ENCODE peak calls at places on chromosomes 3 and 15, in seven cellular contexts. K, W, F, O, R, U and P are unnamed samples.

GRCh38 chr3:53231532-53232511 is 24.0 kb downstream of the TKT start:
- DNase-seq in U (no peak), K (no peak), F (no peak), O (no peak), R (no peak), W (no peak), P (no peak)

GRCh38 chr15:49047456-49047855 is 1.2 kb upstream of the SECISBP2L start:
- DNase-seq in F (no peak), U (no peak), R (no peak), K (no peak), O (no peak), W (no peak), P (no peak)

GRCh38 chr3:112785321-112786001 is 61.2 kb downstream of the CD200R1L start:
- DNase-seq in K (no peak), F (no peak), R (no peak), U (no peak), W (no peak), O (no peak), P (no peak)

GRCh38 chr3:86978111-86978528 is 12.8 kb downstream of the VGLL3 start:
- DNase-seq in W (no peak), U (peak), K (no peak), R (no peak), O (peak), F (no peak), P (no peak)

GRCh38 chr3:78287085-78287484 is 1247.2 kb downstream of the ROBO2 start:
- DNase-seq in O (no peak), R (no peak), U (no peak), W (no peak), K (no peak), F (no peak), P (no peak)

GRCh38 chr3:66195347-66195783 is 25.4 kb upstream of the SLC25A26 start:
- DNase-seq in R (no peak), W (no peak), F (peak), K (peak), U (peak), O (peak), P (peak)

GRCh38 chr15:44064706-44065105 is 130.4 kb downstream of the FRMD5 start:
- DNase-seq in K (no peak), O (peak), U (no peak), F (no peak), W (no peak), R (no peak), P (no peak)

GRCh38 chr3:155217591-155217990 is 75.9 kb downstream of the STRIT1 start:
- DNase-seq in U (no peak), F (no peak), K (no peak), W (no peak), R (no peak), O (peak), P (no peak)

GRCh38 chr3:115074502-115074901 is 72.6 kb downstream of the ZBTB20 start:
- DNase-seq in K (no peak), U (no peak), F (no peak), O (no peak), W (no peak), R (no peak), P (no peak)

GRCh38 chr15:50127255-50127777 is 8.3 kb upstream of the ATP8B4 start:
- DNase-seq in W (no peak), O (no peak), K (no peak), R (no peak), U (no peak), F (no peak), P (no peak)

GRCh38 chr3:106007512-106007911 is 138.7 kb upstream of the CBLB start:
- DNase-seq in F (no peak), R (no peak), U (no peak), O (no peak), K (no peak), W (no peak), P (no peak)

GRCh38 chr15:88511161-88511560 is 35.3 kb downstream of the DET1 start:
- DNase-seq in K (no peak), R (no peak), W (no peak), U (no peak), F (no peak), O (no peak), P (no peak)

GRCh38 chr3:77536038-77536775 is 496.3 kb downstream of the ROBO2 start:
- DNase-seq in U (no peak), K (no peak), F (no peak), O (peak), W (no peak), R (no peak), P (no peak)

GRCh38 chr3:97823081-97823480 is 1.3 kb downstream of the CRYBG3 start:
- DNase-seq in U (no peak), K (no peak), O (no peak), F (no peak), W (no peak), R (no peak), P (no peak)